ENCODE peak calls at places on chromosomes 3 and 15, in nine cellular contexts. S, A, X, H, R, P, J, V and C are unnamed samples. For H3K4me1, the result is how much of the 10 kb centered on the place peaks cover.

GRCh38 chr3:153714588-153715285 is 406.5 kb upstream of the ARHGEF26 start:
- DNase-seq in A (no peak), J (no peak), P (no peak), X (no peak), H (no peak), S (no peak), V (no peak), R (no peak), C (no peak)

GRCh38 chr3:126960604-126960995 is 22.3 kb upstream of the PLXNA1 start:
- DNase-seq in R (no peak), H (no peak), V (no peak), X (peak), P (peak), J (no peak), S (no peak), A (no peak), C (no peak)

GRCh38 chr3:133254716-133255115 is 145.1 kb upstream of the BFSP2 start:
- DNase-seq in S (no peak), A (no peak), X (no peak), P (no peak), R (no peak), H (no peak), V (no peak), J (no peak), C (no peak)

GRCh38 chr3:71109241-71109976 is 474.1 kb downstream of the FOXP1 start:
- DNase-seq in J (no peak), X (no peak), H (no peak), V (no peak), R (no peak), S (no peak), P (no peak), A (no peak), C (no peak)

GRCh38 chr3:8593022-8593817 is 51.4 kb downstream of the SSUH2 start:
- DNase-seq in J (no peak), X (no peak), S (no peak), V (no peak), R (no peak), A (no peak), H (no peak), P (no peak), C (no peak)

GRCh38 chr3:79517766-79518413 is 249.9 kb downstream of the ROBO1 start:
- DNase-seq in X (no peak), V (peak), P (peak), H (no peak), A (no peak), J (no peak), S (no peak), R (no peak), C (no peak)

GRCh38 chr3:122000936-122001605 is 21.0 kb downstream of the ILDR1 start:
- DNase-seq in S (no peak), H (no peak), V (peak), J (no peak), A (no peak), X (no peak), P (no peak), R (no peak), C (no peak)

GRCh38 chr3:126964950-126965349 is 18.0 kb upstream of the PLXNA1 start:
- DNase-seq in A (no peak), R (no peak), J (no peak), P (no peak), X (peak), S (no peak), H (no peak), V (no peak), C (no peak)

GRCh38 chr15:58543664-58544335 is 112.0 kb downstream of the LIPC start:
- DNase-seq in P (no peak), H (no peak), V (no peak), A (no peak), X (no peak), J (no peak), S (peak), R (no peak), C (no peak)

GRCh38 chr3:70281663-70282062 is 30.8 kb downstream of the MDFIC2 start:
- DNase-seq in H (no peak), X (no peak), J (no peak), V (peak), R (no peak), A (no peak), P (no peak), S (no peak), C (no peak)

GRCh38 chr15:93057618-93058017 is 31.4 kb downstream of the RGMA start:
- DNase-seq in P (no peak), R (no peak), H (no peak), X (no peak), J (no peak), S (no peak), A (no peak), V (no peak), C (no peak)

GRCh38 chr3:45679805-45680204 is 9.4 kb upstream of the SACM1L start:
- DNase-seq in R (no peak), P (no peak), H (peak), J (no peak), A (no peak), V (no peak), S (no peak), X (no peak), C (no peak)

GRCh38 chr3:121073011-121073410 is 165.0 kb downstream of the STXBP5L start:
- DNase-seq in A (no peak), X (no peak), S (no peak), P (no peak), H (no peak), R (no peak), J (no peak), V (no peak), C (no peak)

GRCh38 chr15:49174902-49175301 is 4.9 kb downstream of the GALK2 start:
- DNase-seq in J (no peak), S (no peak), A (no peak), H (no peak), V (no peak), X (no peak), P (no peak), R (no peak), C (no peak)

GRCh38 chr15:98649996-98650870 is 1.9 kb downstream of the IGF1R start:
- DNase-seq in P (peak), S (no peak), V (peak), J (no peak), H (peak), X (no peak), A (peak), R (peak), C (no peak)

GRCh38 chr3:63064216-63064755 is 189.1 kb upstream of the CADPS start:
- DNase-seq in P (no peak), J (no peak), H (no peak), X (no peak), S (no peak), V (no peak), R (no peak), A (no peak), C (no peak)

GRCh38 chr3:129023909-129024308 is 22.8 kb downstream of the EFCC1 start:
- DNase-seq in S (no peak), P (no peak), V (peak), R (no peak), H (no peak), J (no peak), X (no peak), A (no peak), C (no peak)

GRCh38 chr3:122754867-122755835 is 38.5 kb downstream of the HSPBAP1 start:
- DNase-seq in H (no peak), J (no peak), P (no peak), S (no peak), R (no peak), V (peak), X (no peak), A (no peak), C (no peak)

GRCh38 chr3:14425574-14426304 is 23.3 kb downstream of the SLC6A6 start:
- DNase-seq in S (no peak), X (no peak), A (no peak), V (no peak), H (no peak), J (no peak), P (no peak), R (no peak), C (no peak)

GRCh38 chr3:9452417-9452816 is 55.0 kb downstream of the SETD5 start:
- DNase-seq in A (no peak), X (no peak), S (no peak), P (no peak), J (no peak), V (no peak), R (no peak), H (no peak), C (no peak)

GRCh38 chr15:39833515-39833981 is 50.9 kb upstream of the FSIP1 start:
- DNase-seq in H (no peak), P (no peak), S (no peak), J (no peak), R (no peak), V (no peak), A (no peak), X (no peak), C (no peak)

GRCh38 chr3:115399751-115400150 is 223.6 kb upstream of the GAP43 start:
- DNase-seq in A (no peak), R (no peak), P (no peak), X (no peak), H (no peak), V (no peak), S (no peak), J (no peak), C (no peak)

GRCh38 chr15:62083168-62084154 is 16.7 kb downstream of the C2CD4A start:
- DNase-seq in J (no peak), A (no peak), H (no peak), V (no peak), S (no peak), R (no peak), P (no peak), X (no peak), C (no peak)

GRCh38 chr3:100880845-100881244 is 112.4 kb downstream of the ABI3BP start:
- DNase-seq in P (no peak), X (no peak), J (no peak), R (no peak), A (no peak), V (no peak), S (no peak), H (no peak), C (no peak)

GRCh38 chr3:146682176-146682575 is 77.0 kb upstream of the PLSCR5 start:
- DNase-seq in S (no peak), J (no peak), V (no peak), R (no peak), A (no peak), H (no peak), X (no peak), P (no peak), C (no peak)

GRCh38 chr15:46126581-46126980 is 491.8 kb downstream of the SQOR start:
- DNase-seq in R (no peak), J (no peak), P (no peak), S (no peak), X (no peak), V (no peak), H (no peak), A (no peak), C (no peak)

GRCh38 chr15:100694381-100695012 is 92.1 kb downstream of the ASB7 start:
- DNase-seq in P (peak), R (peak), J (no peak), V (no peak), H (no peak), A (no peak), S (no peak), X (peak), C (no peak)

GRCh38 chr3:16606398-16606797 is 1.2 kb upstream of the DAZL start:
- DNase-seq in R (no peak), V (no peak), H (no peak), J (no peak), S (no peak), P (no peak), X (no peak), A (no peak), C (no peak)

DNA sequence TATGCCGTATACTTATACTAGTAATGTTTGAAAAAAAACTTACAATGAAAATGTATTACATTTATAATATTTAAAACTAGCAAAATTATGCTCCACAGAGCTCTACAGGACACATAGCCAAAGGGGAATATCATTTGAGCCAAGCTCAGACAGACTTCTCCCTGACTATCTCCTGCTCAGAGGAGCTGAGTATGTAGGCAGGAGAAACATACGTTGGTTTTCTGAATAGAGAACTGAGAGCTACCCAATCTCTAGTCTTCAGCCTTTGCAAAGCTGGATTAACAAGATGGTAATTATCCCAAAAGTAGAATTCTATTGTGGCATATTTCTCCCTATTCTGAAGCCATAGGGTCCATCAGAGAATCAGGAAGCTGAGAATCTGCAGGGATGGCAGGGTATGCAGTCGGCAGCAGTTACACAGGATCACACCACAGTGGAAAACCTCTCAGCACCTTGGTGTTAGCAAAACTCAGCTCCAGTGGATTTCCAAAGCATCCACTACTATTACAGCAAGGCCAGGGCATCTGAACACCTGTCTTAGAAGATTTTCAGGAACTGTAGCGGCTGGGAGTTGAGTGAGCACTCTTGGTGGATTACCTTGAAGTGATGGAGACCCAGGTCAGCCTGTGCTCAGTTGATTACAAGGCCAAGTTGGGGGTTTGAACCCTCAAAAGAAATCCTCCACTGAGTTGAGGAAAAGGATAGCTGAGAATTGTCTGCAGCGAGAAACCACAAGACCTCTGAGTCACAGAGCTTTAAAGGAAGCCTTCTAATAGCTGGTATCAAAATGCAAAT is 30.1 kb downstream of the GPR15 start:
- DNase-seq in S (no peak), P (no peak), V (no peak), J (no peak), R (no peak), X (no peak), A (no peak), H (no peak), C (no peak)
- TF ChIP-seq POLR2A in S (no peak), P (no peak), V (no peak), J (no peak), R (no peak), X (no peak), A (no peak), H (no peak), C (no peak)

GRCh38 chr3:30690199-30690598 is 83.8 kb downstream of the TGFBR2 start:
- DNase-seq in A (no peak), X (no peak), P (no peak), J (no peak), R (no peak), S (no peak), H (no peak), V (no peak), C (no peak)
- H3K4me1 ChIP-seq in A (under half), X (half or more), P (under half), J (under half), R (under half), S (under half), H (under half), V (half or more), C (under half)

GRCh38 chr15:75199347-75199976 is 2.2 kb upstream of the C15orf39 start:
- DNase-seq in R (no peak), J (no peak), H (no peak), S (no peak), P (no peak), V (no peak), X (no peak), A (no peak), C (no peak)

GRCh38 chr15:75200391-75200764 is 1.3 kb upstream of the C15orf39 start:
- DNase-seq in R (no peak), A (peak), S (no peak), J (no peak), P (no peak), H (no peak), V (no peak), X (no peak), C (no peak)

GRCh38 chr15:75197062-75197630 is 4.5 kb upstream of the C15orf39 start:
- DNase-seq in P (no peak), R (no peak), A (no peak), S (no peak), H (peak), X (no peak), V (no peak), J (no peak), C (no peak)

GRCh38 chr15:75200765-75201608 is 695 bp upstream of the C15orf39 start:
- DNase-seq in A (no peak), S (no peak), V (no peak), P (no peak), J (peak), H (peak), R (peak), X (peak), C (no peak)

GRCh38 chr15:75198560-75199346 is 2.9 kb upstream of the C15orf39 start:
- DNase-seq in A (no peak), V (peak), R (no peak), X (no peak), J (no peak), S (no peak), P (no peak), H (peak), C (no peak)
- TF ChIP-seq POLR2A in A (no peak), V (no peak), R (no peak), X (no peak), J (no peak), S (no peak), P (no peak), H (no peak), C (no peak)

DNA sequence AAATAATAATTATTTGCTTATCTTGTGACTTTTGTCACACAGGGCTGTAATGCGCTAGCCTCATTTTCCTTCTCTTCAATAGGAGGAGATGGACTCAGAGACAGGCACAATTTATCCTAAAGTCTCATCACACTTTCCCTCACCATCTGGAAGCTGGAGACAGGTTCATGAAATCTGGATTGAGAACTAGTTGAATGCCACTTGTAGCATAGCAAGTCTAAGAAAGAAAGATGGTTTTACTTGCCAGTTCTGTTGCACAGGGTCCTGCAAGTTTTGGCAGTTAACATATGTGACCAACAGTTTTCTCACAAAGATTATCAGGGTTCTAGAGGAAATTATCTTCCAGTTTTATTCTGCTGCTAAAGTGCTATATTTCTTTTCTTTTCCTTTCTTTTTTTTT is 9.0 kb upstream of the ZSCAN2 start:
- DNase-seq in A (no peak), P (no peak), R (no peak), V (no peak), X (no peak), S (no peak), H (no peak), J (no peak), C (no peak)
- H3K4me1 ChIP-seq in A (under half), P (under half), R (under half), V (under half), X (under half), S (under half), H (under half), J (under half), C (under half)

GRCh38 chr3:46916278-46916677 is 38.8 kb downstream of the PTH1R start:
- DNase-seq in J (no peak), X (no peak), P (no peak), H (no peak), A (no peak), R (no peak), S (no peak), V (no peak), C (no peak)

GRCh38 chr3:46917257-46917656 is 39.7 kb downstream of the PTH1R start:
- DNase-seq in A (no peak), V (no peak), P (no peak), R (no peak), X (peak), S (no peak), J (no peak), H (no peak), C (no peak)

GRCh38 chr3:46915297-46915822 is 37.8 kb downstream of the PTH1R start:
- DNase-seq in R (no peak), J (no peak), X (no peak), H (no peak), S (no peak), V (no peak), P (no peak), A (no peak), C (no peak)

GRCh38 chr3:46918202-46918601 is 40.7 kb downstream of the PTH1R start:
- DNase-seq in P (no peak), A (no peak), V (no peak), S (no peak), H (no peak), J (no peak), R (no peak), X (no peak), C (no peak)

GRCh38 chr3:46916799-46917198 is 39.3 kb downstream of the PTH1R start:
- DNase-seq in S (no peak), V (no peak), A (no peak), X (no peak), J (no peak), P (no peak), H (no peak), R (no peak), C (no peak)
- TF ChIP-seq POLR2A in S (no peak), V (no peak), A (no peak), X (no peak), J (no peak), P (no peak), H (no peak), R (no peak), C (no peak)